ENCODE peak calls at places on chromosome X, in eight cellular contexts. W, A, L, U, J, N, S and F are unnamed samples.

GRCh38 chrX:10569946-10570345 is 50.4 kb downstream of the MID1 start:
- DNase-seq in W (no peak), A (no peak), L (no peak), U (no peak), J (no peak), N (no peak), S (no peak), F (no peak)

GRCh38 chrX:40700640-40701342 is 34.6 kb downstream of the MED14 start:
- DNase-seq in W (no peak), A (no peak), L (no peak), U (no peak), J (no peak), N (no peak), S (no peak), F (no peak)

GRCh38 chrX:78822157-78822683 is 74.7 kb downstream of the LPAR4 start:
- DNase-seq in W (no peak), A (no peak), L (no peak), U (no peak), J (no peak), N (no peak), S (no peak), F (no peak)

GRCh38 chrX:116872931-116873330 is 410.2 kb upstream of the CT83 start:
- DNase-seq in W (no peak), A (no peak), L (no peak), U (no peak), J (no peak), N (no peak), S (no peak), F (no peak)

GRCh38 chrX:125782184-125782583 is 383.9 kb downstream of the DCAF12L2 start:
- DNase-seq in W (no peak), A (no peak), L (no peak), U (no peak), J (no peak), N (no peak), S (no peak), F (no peak)

GRCh38 chrX:38275615-38276014 is 51.7 kb downstream of the RPGR start:
- DNase-seq in W (no peak), A (no peak), L (no peak), U (no peak), J (no peak), N (no peak), S (no peak), F (no peak)

GRCh38 chrX:110420771-110421498 is 62.3 kb downstream of the RTL9 start:
- DNase-seq in W (no peak), A (no peak), L (no peak), U (no peak), J (peak), N (no peak), S (no peak), F (no peak)

GRCh38 chrX:25207803-25208202 is 192.0 kb upstream of the ARX start:
- DNase-seq in W (no peak), A (no peak), L (no peak), U (no peak), J (no peak), N (no peak), S (no peak), F (no peak)

GRCh38 chrX:9905288-9905687 is 61.9 kb upstream of the CLDN34 start:
- DNase-seq in W (no peak), A (no peak), L (no peak), U (no peak), J (no peak), N (no peak), S (no peak), F (no peak)

GRCh38 chrX:46561931-46562721 is 11.4 kb upstream of the CHST7 start:
- DNase-seq in W (no peak), A (no peak), L (no peak), U (no peak), J (no peak), N (peak), S (no peak), F (no peak)

GRCh38 chrX:42944381-42944998 is 166.5 kb upstream of the PPP1R2C start:
- DNase-seq in W (no peak), A (no peak), L (no peak), U (no peak), J (no peak), N (peak), S (no peak), F (no peak)

GRCh38 chrX:856901-857300 is 226.3 kb downstream of the SHOX start:
- DNase-seq in W (no peak), A (no peak), L (no peak), U (no peak), J (no peak), N (no peak), S (no peak), F (no peak)

GRCh38 chrX:121013897-121014455 is 28.4 kb upstream of the CT47A1 start:
- DNase-seq in W (no peak), A (no peak), L (no peak), U (no peak), J (no peak), N (no peak), S (no peak), F (no peak)

GRCh38 chrX:15343075-15343476 is 7.8 kb upstream of the PIGA start:
- DNase-seq in W (no peak), A (no peak), L (no peak), U (no peak), J (no peak), N (no peak), S (no peak), F (no peak)

GRCh38 chrX:110795645-110796510 is at the start of gene CHRDL1:
- DNase-seq in W (peak), A (no peak), L (no peak), U (peak), J (no peak), N (peak), S (peak), F (peak)

GRCh38 chrX:8988456-8988855 is 45.5 kb downstream of the FAM9B start:
- DNase-seq in W (peak), A (no peak), L (no peak), U (no peak), J (no peak), N (no peak), S (no peak), F (no peak)

GRCh38 chrX:154308108-154308946 is 12.7 kb downstream of the TKTL1 start:
- DNase-seq in W (peak), A (no peak), L (peak), U (peak), J (peak), N (peak), S (peak), F (peak)

GRCh38 chrX:121851033-121851432 is 803.6 kb downstream of the GLUD2 start:
- DNase-seq in W (no peak), A (no peak), L (no peak), U (no peak), J (peak), N (no peak), S (no peak), F (no peak)

GRCh38 chrX:123348468-123348867 is 164.4 kb downstream of the GRIA3 start:
- DNase-seq in W (no peak), A (no peak), L (no peak), U (no peak), J (no peak), N (no peak), S (no peak), F (no peak)

GRCh38 chrX:100449696-100450606 is 39.9 kb upstream of the PCDH19 start:
- DNase-seq in W (no peak), A (no peak), L (no peak), U (no peak), J (no peak), N (no peak), S (peak), F (no peak)

GRCh38 chrX:4675686-4676300 is 962.3 kb upstream of the PRKX start:
- DNase-seq in W (no peak), A (no peak), L (no peak), U (no peak), J (no peak), N (no peak), S (no peak), F (no peak)

GRCh38 chrX:108298165-108298602 is 140.0 kb downstream of the COL4A6 start:
- DNase-seq in W (no peak), A (no peak), L (no peak), U (no peak), J (no peak), N (no peak), S (no peak), F (peak)

GRCh38 chrX:108299101-108299591 is 139.1 kb downstream of the COL4A6 start:
- DNase-seq in W (peak), A (no peak), L (no peak), U (no peak), J (no peak), N (no peak), S (no peak), F (no peak)

GRCh38 chrX:108292053-108292452 is 146.2 kb downstream of the COL4A6 start:
- DNase-seq in W (no peak), A (no peak), L (no peak), U (no peak), J (no peak), N (no peak), S (no peak), F (no peak)

GRCh38 chrX:108299704-108300103 is 138.5 kb downstream of the COL4A6 start:
- DNase-seq in W (no peak), A (no peak), L (no peak), U (no peak), J (no peak), N (no peak), S (no peak), F (no peak)

DNA sequence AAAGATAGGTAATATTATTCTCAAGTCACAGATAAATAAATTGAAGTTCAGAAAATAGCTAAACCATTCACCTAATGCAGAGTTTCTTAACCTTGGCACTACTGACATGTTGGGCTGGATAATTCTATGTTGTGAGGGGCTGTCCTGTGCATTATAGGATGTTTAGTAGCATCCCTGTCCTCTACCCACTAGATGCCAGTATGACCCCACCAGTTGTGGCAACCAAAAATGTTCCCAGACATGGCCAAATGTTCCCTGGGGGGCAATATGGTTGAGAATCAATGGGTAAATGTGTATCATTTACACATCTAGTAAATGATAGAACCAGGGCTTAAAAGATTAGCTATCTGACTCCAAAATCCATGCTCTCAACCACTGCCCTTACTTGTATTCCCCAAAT is 140.9 kb downstream of the COL4A6 start:
- DNase-seq in W (no peak), A (no peak), L (no peak), U (no peak), J (no peak), N (no peak), S (no peak), F (no peak)
- TF ChIP-seq CTCF in W (no peak), A (no peak), L (no peak), U (no peak), J (no peak), N (no peak), S (peak), F (no peak)

GRCh38 chrX:70970482-70970999 is 39.6 kb upstream of the SLC7A3 start:
- DNase-seq in W (peak), A (no peak), L (no peak), U (no peak), J (peak), N (no peak), S (no peak), F (no peak)
- TF ChIP-seq CTCF in W (peak), A (no peak), L (peak), U (peak), J (peak), N (no peak), S (no peak), F (peak)

GRCh38 chrX:48826135-48826875 is at the start of gene ERAS:
- DNase-seq in W (no peak), A (no peak), L (no peak), U (no peak), J (no peak), N (no peak), S (no peak), F (no peak)
- TF ChIP-seq CTCF in W (no peak), A (no peak), L (no peak), U (no peak), J (no peak), N (no peak), S (no peak), F (no peak)

GRCh38 chrX:5681159-5681558 is 547.5 kb downstream of the NLGN4X start:
- DNase-seq in W (peak), A (no peak), L (no peak), U (no peak), J (peak), N (no peak), S (no peak), F (no peak)
- TF ChIP-seq CTCF in W (peak), A (no peak), L (no peak), U (peak), J (no peak), N (no peak), S (no peak), F (no peak)

GRCh38 chrX:131677655-131678628 is 134.1 kb downstream of the OR13H1 start:
- DNase-seq in W (peak), A (no peak), L (peak), U (peak), J (peak), N (peak), S (no peak), F (peak)
- TF ChIP-seq CTCF in W (peak), A (peak), L (peak), U (peak), J (peak), N (no peak), S (peak), F (peak)

DNA sequence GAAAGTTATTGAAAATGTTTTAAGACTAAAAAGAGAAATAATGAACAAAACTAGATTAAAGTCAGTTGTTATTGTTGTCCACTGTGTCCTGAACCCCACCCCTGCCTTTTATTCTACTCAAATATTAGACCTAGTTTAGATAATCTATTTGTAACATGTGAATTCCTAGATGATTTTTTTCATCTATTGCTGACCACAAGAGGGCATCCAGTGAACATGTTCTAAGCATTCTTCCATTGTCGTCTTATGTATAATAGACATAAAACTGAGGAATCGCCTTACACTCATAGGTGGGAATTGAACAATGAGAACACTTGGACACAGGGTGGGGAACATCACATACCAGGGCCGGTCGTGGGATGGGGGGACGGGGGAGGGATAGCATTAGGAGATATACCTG is 36.4 kb upstream of the HPRT1 start:
- DNase-seq in W (no peak), A (no peak), L (no peak), U (no peak), J (no peak), N (no peak), S (no peak), F (no peak)
- TF ChIP-seq CTCF in W (peak), A (no peak), L (no peak), U (peak), J (peak), N (no peak), S (peak), F (no peak)